ENCODE peak calls at places on chromosomes 13 and 19, in eight cellular contexts. B is heart left ventricle, S is cardiac muscle cell, K is SK-N-SH, T is body of pancreas, D is right lobe of liver, W is tibial nerve, Z is WERI-Rb-1. Y is an unnamed sample.

GRCh38 chr19:4100647-4101495 is 23.1 kb downstream of the MAP2K2 start:
- DNase-seq in D (no peak), S (no peak), T (no peak), B (no peak), Z (no peak), K (no peak), W (no peak), Y (no peak)

GRCh38 chr13:111184685-111185401 is 69.7 kb downstream of the ARHGEF7 start:
- DNase-seq in W (no peak), S (no peak), B (peak; percentile 72), T (no peak), D (no peak), Z (no peak), K (no peak), Y (no peak)

GRCh38 chr13:19864018-19864338 is 529 bp upstream of the ZMYM5 start:
- DNase-seq in D (no peak), T (peak; percentile 68), B (peak; percentile 79), K (peak; percentile 75), S (no peak), Z (peak; percentile 60), W (peak; percentile 30), Y (peak; percentile 74)

GRCh38 chr19:30131722-30132291 is 189.8 kb downstream of the URI1 start:
- DNase-seq in S (no peak), T (no peak), K (no peak), W (no peak), D (no peak), B (no peak), Z (no peak), Y (no peak)

GRCh38 chr19:13024958-13025653 is 29.8 kb downstream of the NFIX start:
- DNase-seq in S (no peak), B (no peak), Z (no peak), K (no peak), W (no peak), D (no peak), T (no peak), Y (no peak)

GRCh38 chr19:31693131-31693700 is 344.0 kb upstream of the TSHZ3 start:
- DNase-seq in T (no peak), B (no peak), D (no peak), S (no peak), Z (peak; percentile 40), K (no peak), W (no peak), Y (no peak)

GRCh38 chr19:42037649-42038048 is 32.4 kb downstream of the GRIK5 start:
- DNase-seq in K (no peak), T (no peak), W (no peak), B (no peak), Z (no peak), S (no peak), D (no peak), Y (peak; percentile 42)

GRCh38 chr13:50766043-50766442 is 77.4 kb downstream of the DLEU7 start:
- DNase-seq in T (no peak), B (no peak), S (no peak), K (no peak), Z (no peak), W (no peak), D (no peak), Y (no peak)

GRCh38 chr19:3748965-3749364 is 12.5 kb downstream of the APBA3 start:
- DNase-seq in Z (peak; percentile 25), T (no peak), B (no peak), K (no peak), W (no peak), S (no peak), D (peak; percentile 57), Y (no peak)

GRCh38 chr19:55088543-55089265 is 13.0 kb downstream of the EPS8L1 start:
- DNase-seq in D (peak; percentile 64), K (peak; percentile 92), T (peak; percentile 78), W (peak; percentile 67), B (peak; percentile 70), S (peak; percentile 76), Z (peak; percentile 93), Y (peak; percentile 85)

GRCh38 chr13:34733720-34734119 is 208.3 kb upstream of the NBEA start:
- DNase-seq in T (no peak), Z (no peak), K (no peak), W (no peak), B (no peak), D (no peak), S (no peak), Y (no peak)

GRCh38 chr19:13396256-13397080 is 109.8 kb downstream of the CACNA1A start:
- DNase-seq in B (no peak), Z (no peak), T (peak; percentile 22), S (peak; percentile 66), W (no peak), D (peak; percentile 82), K (no peak), Y (peak; percentile 27)

GRCh38 chr13:33642374-33643065 is 175.4 kb upstream of the RFC3 start:
- DNase-seq in T (peak; percentile 29), K (no peak), D (peak; percentile 58), W (peak; percentile 33), S (no peak), Z (no peak), B (peak; percentile 54), Y (peak; percentile 56)

GRCh38 chr19:18790566-18791314 is at the start of gene COMP:
- DNase-seq in K (no peak), D (no peak), S (no peak), B (no peak), T (no peak), W (no peak), Z (no peak), Y (no peak)

GRCh38 chr19:9828551-9829063 is 889 bp downstream of the UBL5 start:
- DNase-seq in W (no peak), Z (no peak), B (no peak), S (no peak), K (no peak), T (no peak), D (no peak), Y (no peak)

GRCh38 chr19:47187797-47188196 is 43.2 kb downstream of the BBC3 start:
- DNase-seq in K (no peak), T (no peak), D (no peak), S (no peak), B (no peak), W (no peak), Z (no peak), Y (no peak)

GRCh38 chr19:13060233-13060963 is 42.3 kb downstream of the LYL1 start:
- DNase-seq in B (peak; percentile 66), S (no peak), Z (peak; percentile 44), T (peak; percentile 39), K (peak; percentile 75), D (no peak), W (no peak), Y (no peak)

GRCh38 chr13:68234278-68234677 is 1004.1 kb upstream of the PCDH9 start:
- DNase-seq in D (no peak), T (no peak), Z (no peak), S (peak; percentile 5), W (no peak), K (peak; percentile 15), B (no peak), Y (no peak)

GRCh38 chr19:1510807-1511206 is 2.0 kb downstream of the ADAMTSL5 start:
- DNase-seq in K (no peak), D (no peak), Z (no peak), T (no peak), S (no peak), W (no peak), B (no peak), Y (no peak)

DNA sequence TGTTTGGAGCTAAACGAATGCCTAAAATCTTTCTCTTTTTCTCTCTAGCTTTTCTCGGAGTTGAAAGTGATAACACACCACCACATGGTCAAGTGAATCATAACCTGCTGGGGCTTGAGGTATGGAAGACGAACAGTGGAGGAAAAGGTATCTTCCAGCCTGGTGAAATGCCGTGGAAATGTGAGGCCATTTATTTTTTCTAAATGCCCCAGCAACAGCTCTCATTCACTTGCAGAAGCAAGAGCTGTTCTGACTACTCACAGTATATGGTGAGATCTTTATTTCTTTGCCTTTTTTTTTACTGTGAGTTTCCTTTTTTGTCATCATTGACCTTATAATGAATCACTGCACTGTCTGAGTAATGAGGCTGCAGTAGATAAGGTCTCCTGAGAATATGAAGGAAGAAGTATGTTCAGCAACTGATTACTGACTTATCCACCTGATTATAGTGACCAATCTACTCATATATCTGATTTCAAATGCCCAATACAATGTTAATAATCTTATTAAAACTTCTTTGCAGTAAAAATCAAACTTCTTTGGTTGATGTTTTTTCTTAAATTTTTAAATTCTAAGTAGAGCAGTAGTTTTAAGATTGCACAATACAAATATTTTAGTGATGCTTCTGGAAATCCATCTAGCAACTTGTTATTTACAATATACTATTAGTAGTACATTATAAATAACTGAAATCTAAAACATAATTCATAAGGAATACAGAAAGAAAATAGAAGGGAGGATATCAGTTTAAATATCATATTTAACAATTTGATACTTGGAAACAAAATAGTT is 569.9 kb downstream of the PCDH9 start:
- DNase-seq in S (no peak), K (no peak), Z (no peak), D (no peak), T (no peak), B (no peak), W (no peak), Y (no peak)
- H3K27me3 ChIP-seq in S (no peaks in the 10 kb centered on the region), K (no peaks in the 10 kb centered on the region), Z (no peaks in the 10 kb centered on the region), D (no peaks in the 10 kb centered on the region), T (no peaks in the 10 kb centered on the region), B (no peaks in the 10 kb centered on the region), W (no peaks in the 10 kb centered on the region), Y (no peaks in the 10 kb centered on the region)

GRCh38 chr13:44210525-44210924 is 163.1 kb upstream of the SERP2 start:
- DNase-seq in K (no peak), B (no peak), W (no peak), S (no peak), D (no peak), T (no peak), Z (no peak), Y (no peak)
- TF ChIP-seq CTCF in K (no peak), B (no peak), W (no peak), S (no peak), D (no peak), T (no peak), Z (no peak), Y (no peak)

DNA sequence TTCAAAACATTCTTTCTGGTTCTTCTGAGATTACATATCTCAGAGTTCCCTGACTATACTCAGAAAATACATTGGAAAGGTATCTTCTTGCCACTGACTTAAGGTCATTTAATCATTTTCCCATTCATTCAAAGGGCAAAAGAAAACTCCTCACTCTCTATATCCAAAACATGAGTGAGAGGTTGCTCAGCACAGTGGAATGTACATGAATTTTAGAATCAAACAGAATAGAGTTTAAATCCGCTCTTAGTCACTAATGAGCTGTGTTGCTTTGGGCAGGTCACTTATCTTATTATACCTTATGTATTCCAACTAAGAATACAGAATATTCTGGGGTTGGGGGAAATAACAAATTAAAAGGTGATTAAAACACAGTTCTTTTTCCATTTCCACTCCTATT is 452.6 kb upstream of the KLF12 start:
- DNase-seq in Z (no peak), B (no peak), T (no peak), D (no peak), W (no peak), K (no peak), S (no peak), Y (no peak)
- H3K27me3 ChIP-seq in Z (no peaks in the 10 kb centered on the region), B (no peaks in the 10 kb centered on the region), T (no peaks in the 10 kb centered on the region), D (no peaks in the 10 kb centered on the region), W (no peaks in the 10 kb centered on the region), K (no peaks in the 10 kb centered on the region), S (no peaks in the 10 kb centered on the region), Y (no peaks in the 10 kb centered on the region)

DNA sequence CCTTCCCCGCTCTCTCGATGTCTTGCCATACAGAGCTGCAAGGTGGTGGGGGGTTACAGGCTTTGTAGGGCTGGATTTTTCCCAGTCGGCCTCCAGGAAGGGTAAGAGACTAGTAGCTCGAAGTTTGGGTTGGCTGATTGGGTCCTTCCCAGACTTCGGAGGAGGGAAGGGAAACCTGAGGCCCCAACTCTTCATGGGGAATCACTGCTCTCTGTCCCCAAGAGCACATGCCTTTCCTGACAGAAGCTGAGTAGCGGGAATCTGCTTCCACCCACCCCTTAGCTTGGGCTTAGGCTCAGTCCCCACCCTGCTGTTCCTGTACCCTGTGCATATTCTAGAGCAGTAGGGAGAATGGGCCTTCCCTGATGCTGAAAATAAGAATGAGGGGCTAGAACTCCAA is 39.7 kb downstream of the PPP2R1A start:
- DNase-seq in T (no peak), D (no peak), W (no peak), K (no peak), S (no peak), B (peak; percentile 6), Z (no peak), Y (no peak)
- TF ChIP-seq CTCF in T (no peak), D (no peak), W (no peak), K (no peak), S (no peak), B (no peak), Z (no peak), Y (no peak)